ENCODE peak calls at places on chromosomes 5 and 9, in five cellular contexts. I, W, Y, P and D are unnamed samples.

GRCh38 chr9:95044731-95045508 is 272.6 kb downstream of the FANCC start:
- DNase-seq in I (no peak), Y (no peak), P (no peak), W (no peak), D (no peak)

GRCh38 chr5:174725261-174725990 is 1.0 kb downstream of the MSX2 start:
- DNase-seq in P (no peak), I (no peak), W (no peak), Y (no peak), D (no peak)

GRCh38 chr5:142508027-142508426 is 177.9 kb downstream of the FGF1 start:
- DNase-seq in W (no peak), P (no peak), Y (no peak), I (no peak), D (no peak)

GRCh38 chr5:173659423-173659822 is 43.0 kb upstream of the BOD1 start:
- DNase-seq in P (no peak), I (no peak), W (no peak), Y (no peak), D (no peak)

GRCh38 chr5:73365990-73366667 is 82.4 kb downstream of the FOXD1 start:
- DNase-seq in I (no peak), P (no peak), W (no peak), Y (no peak), D (no peak)

GRCh38 chr5:140242099-140242498 is 60.8 kb downstream of the PFDN1 start:
- DNase-seq in Y (no peak), W (no peak), I (no peak), P (no peak), D (no peak)

GRCh38 chr9:129195606-129196005 is 17.5 kb upstream of the IER5L start:
- DNase-seq in I (no peak), Y (no peak), W (no peak), P (no peak), D (no peak)

GRCh38 chr5:1449081-1449630 is 3.9 kb upstream of the SLC6A3 start:
- DNase-seq in W (no peak), P (no peak), I (no peak), Y (no peak), D (no peak)

GRCh38 chr5:73370620-73371583 is 77.7 kb downstream of the FOXD1 start:
- DNase-seq in Y (no peak), P (no peak), I (no peak), W (no peak), D (no peak)

GRCh38 chr9:36336511-36336910 is 63.6 kb downstream of the RNF38 start:
- DNase-seq in I (no peak), W (no peak), P (no peak), Y (no peak), D (no peak)

GRCh38 chr9:137484551-137485315 is 25.6 kb upstream of the NSMF start:
- DNase-seq in P (no peak), I (no peak), Y (no peak), W (no peak), D (no peak)

GRCh38 chr5:76701298-76701697 is 14.6 kb upstream of the F2R start:
- DNase-seq in I (no peak), W (no peak), P (no peak), Y (no peak), D (no peak)

GRCh38 chr5:151675956-151676712 is 10.6 kb downstream of the SPARC start:
- DNase-seq in W (no peak), I (no peak), Y (no peak), P (no peak), D (no peak)

GRCh38 chr5:38796000-38796738 is 49.6 kb upstream of the OSMR start:
- DNase-seq in P (peak), W (no peak), I (no peak), Y (no peak), D (no peak)

GRCh38 chr5:135832263-135832555 is 2.3 kb upstream of the SLC25A48 start:
- DNase-seq in W (no peak), I (no peak), P (no peak), Y (no peak), D (no peak)

GRCh38 chr5:117955831-117956230 is 1032.5 kb downstream of the DTWD2 start:
- DNase-seq in W (no peak), Y (no peak), I (no peak), P (no peak), D (no peak)

GRCh38 chr5:134114886-134115805 is 665 bp downstream of the TCF7 start:
- DNase-seq in Y (no peak), I (no peak), W (no peak), P (peak), D (no peak)

GRCh38 chr5:135864503-135865443 is 30.3 kb downstream of the SLC25A48 start:
- DNase-seq in W (no peak), Y (no peak), I (no peak), P (no peak), D (no peak)

GRCh38 chr9:73154271-73154670 is 2.6 kb downstream of the ANXA1 start:
- DNase-seq in I (no peak), P (no peak), W (no peak), Y (no peak), D (no peak)

GRCh38 chr9:89750117-89750551 is 145.3 kb downstream of the GADD45G start:
- DNase-seq in Y (no peak), I (no peak), P (no peak), W (no peak), D (peak)

GRCh38 chr9:86983260-86984255 is 36.3 kb upstream of the GAS1 start:
- DNase-seq in Y (no peak), W (peak), P (no peak), I (peak), D (no peak)

GRCh38 chr9:20209421-20210340 is 412.6 kb downstream of the MLLT3 start:
- DNase-seq in P (peak), Y (no peak), W (no peak), I (no peak), D (no peak)

GRCh38 chr5:91150189-91150588 is 232.9 kb downstream of the ARRDC3 start:
- DNase-seq in I (no peak), W (no peak), P (no peak), Y (no peak), D (no peak)

GRCh38 chr5:57683036-57683600 is 200.5 kb upstream of the ACTBL2 start:
- DNase-seq in Y (no peak), I (no peak), W (no peak), P (no peak), D (no peak)

GRCh38 chr5:139711067-139711851 is 63.1 kb downstream of the CXXC5 start:
- DNase-seq in Y (no peak), W (peak), I (no peak), P (peak), D (no peak)

GRCh38 chr9:12759767-12760166 is 15.1 kb upstream of the LURAP1L start:
- DNase-seq in W (no peak), P (no peak), Y (no peak), I (no peak), D (no peak)

GRCh38 chr5:15442183-15442550 is 57.8 kb upstream of the FBXL7 start:
- DNase-seq in W (no peak), P (no peak), Y (no peak), I (no peak), D (no peak)

GRCh38 chr9:19699757-19700156 is 89.1 kb downstream of the SLC24A2 start:
- DNase-seq in I (no peak), P (no peak), Y (no peak), W (no peak), D (no peak)

GRCh38 chr9:22041792-22042191 is 32.7 kb upstream of the CDKN2B start:
- DNase-seq in W (no peak), Y (no peak), P (no peak), I (peak), D (no peak)

GRCh38 chr5:82387041-82387818 is 109.1 kb upstream of the RPS23 start:
- DNase-seq in Y (no peak), I (peak), P (no peak), W (no peak), D (no peak)

GRCh38 chr9:133256057-133256461 is 18.9 kb downstream of the ABO start:
- DNase-seq in Y (no peak), I (no peak), W (no peak), P (no peak), D (peak)

GRCh38 chr5:58231041-58231440 is 228.8 kb downstream of the PLK2 start:
- DNase-seq in P (no peak), Y (no peak), W (no peak), I (no peak), D (no peak)

GRCh38 chr9:87119328-87119881 is 172.1 kb upstream of the GAS1 start:
- DNase-seq in Y (no peak), P (no peak), W (peak), I (peak), D (no peak)

GRCh38 chr9:87699835-87700234 is 26.1 kb upstream of the CTSL start:
- DNase-seq in Y (no peak), I (no peak), W (no peak), P (no peak), D (no peak)

GRCh38 chr9:91783876-91784672 is 166.0 kb downstream of the ROR2 start:
- DNase-seq in P (peak), W (no peak), I (no peak), Y (no peak), D (no peak)

GRCh38 chr5:134131165-134131564 is 16.7 kb downstream of the TCF7 start:
- DNase-seq in W (no peak), P (peak), Y (no peak), I (no peak), D (no peak)

GRCh38 chr5:175658299-175659145 is 651 bp downstream of the HRH2 start:
- DNase-seq in I (no peak), W (no peak), P (peak), Y (no peak), D (no peak)

GRCh38 chr5:154162475-154163217 is 27.9 kb upstream of the GALNT10 start:
- DNase-seq in I (no peak), Y (no peak), W (peak), P (no peak), D (no peak)

GRCh38 chr5:69265931-69266330 is 31.2 kb downstream of the CDK7 start:
- DNase-seq in Y (no peak), P (peak), W (no peak), I (no peak), D (no peak)